ENCODE peak calls at places on chromosomes 13 and 19, in seven cellular contexts. C is colonic mucosa; T is sigmoid colon; N is GM12878; L is effector memory CD4-positive, alpha-beta T cell; V is heart right ventricle; W is cardiac muscle cell. Y is an unnamed sample.
A peak's percentile ranks its signal among the peaks of the same experiment; 100 is the strongest.

GRCh38 chr13:54945978-54946377 is 1917.4 kb downstream of the OLFM4 start:
- DNase-seq in W (no peak), C (no peak), L (no peak), N (no peak), T (no peak), V (no peak), Y (no peak)

GRCh38 chr19:51777570-51778460 is 16.8 kb downstream of the FPR2 start:
- DNase-seq in W (peak; percentile 87), N (no peak), V (peak; percentile 47), T (peak; percentile 87), L (no peak), C (peak; percentile 47), Y (peak; percentile 57)

GRCh38 chr13:58991826-58992477 is 1171.8 kb downstream of the DIAPH3 start:
- DNase-seq in N (no peak), C (no peak), L (no peak), W (no peak), V (no peak), T (no peak), Y (no peak)

GRCh38 chr19:39934584-39935233 is at the start of gene FCGBP:
- DNase-seq in L (no peak), V (no peak), T (peak; percentile 46), C (peak; percentile 91), W (no peak), N (no peak), Y (no peak)

GRCh38 chr13:36323951-36324566 is 22.1 kb downstream of the SPART start:
- DNase-seq in C (no peak), L (no peak), T (no peak), N (no peak), W (no peak), V (no peak), Y (no peak)

GRCh38 chr19:56671613-56671994 is at the start of gene ZNF835:
- DNase-seq in L (peak; percentile 22), V (peak; percentile 99), T (peak; percentile 96), W (peak; percentile 57), N (no peak), C (peak; percentile 89), Y (peak; percentile 93)

GRCh38 chr19:6737873-6738725 is 719 bp upstream of the GPR108 start:
- DNase-seq in C (peak; percentile 98), W (peak; percentile 83), L (peak; percentile 47), T (peak; percentile 100), N (no peak), V (peak; percentile 87), Y (peak; percentile 83)

GRCh38 chr13:99357149-99357596 is 50.0 kb upstream of the GPR183 start:
- DNase-seq in N (peak; percentile 61), T (no peak), C (no peak), V (no peak), L (no peak), W (no peak), Y (no peak)

GRCh38 chr13:30818323-30818960 is 83.1 kb downstream of the ALOX5AP start:
- DNase-seq in N (no peak), L (no peak), W (peak; percentile 81), V (no peak), C (no peak), T (peak; percentile 75), Y (no peak)

GRCh38 chr19:50983625-50984292 is at the start of gene KLK7:
- DNase-seq in L (no peak), W (no peak), N (no peak), T (peak; percentile 34), C (no peak), V (no peak), Y (no peak)

GRCh38 chr19:12669272-12670158 is 2.9 kb downstream of the WDR83 start:
- DNase-seq in C (peak; percentile 84), V (peak; percentile 76), N (peak; percentile 72), T (peak; percentile 91), L (peak; percentile 52), W (peak; percentile 85), Y (peak; percentile 75)

GRCh38 chr13:23087884-23088283 is 92.9 kb upstream of the SGCG start:
- DNase-seq in C (peak; percentile 31), T (no peak), L (no peak), V (no peak), N (no peak), W (peak; percentile 28), Y (peak; percentile 29)

GRCh38 chr19:43574424-43575155 is 737 bp downstream of the XRCC1 start:
- DNase-seq in W (no peak), C (no peak), N (no peak), L (no peak), V (no peak), T (no peak), Y (peak; percentile 23)

GRCh38 chr13:64725492-64725891 is 2504.6 kb downstream of the PCDH9 start:
- DNase-seq in T (no peak), C (no peak), W (no peak), N (no peak), L (no peak), V (no peak), Y (no peak)

GRCh38 chr13:41639955-41640780 is 182.8 kb downstream of the RGCC start:
- DNase-seq in T (peak; percentile 77), N (no peak), C (no peak), W (no peak), L (no peak), V (no peak), Y (no peak)

GRCh38 chr13:112783135-112783945 is 93.5 kb downstream of the ATP11A start:
- DNase-seq in T (no peak), C (no peak), N (no peak), L (no peak), W (no peak), V (no peak), Y (no peak)

GRCh38 chr13:66837246-66837645 is 392.9 kb downstream of the PCDH9 start:
- DNase-seq in T (no peak), L (no peak), C (no peak), W (no peak), N (no peak), V (no peak), Y (no peak)

GRCh38 chr19:53944933-53945332 is 17.8 kb upstream of the CACNG8 start:
- DNase-seq in L (no peak), T (no peak), C (no peak), V (no peak), N (no peak), W (no peak), Y (no peak)
- H3K27me3 ChIP-seq in L (peaks cover 6% of the 10 kb centered on the region), T (peaks cover 19% of the 10 kb centered on the region), C (peaks cover 17% of the 10 kb centered on the region), V (peaks cover 61% of the 10 kb centered on the region), N (no peaks in the 10 kb centered on the region), W (peaks cover 38% of the 10 kb centered on the region), Y (peaks cover 57% of the 10 kb centered on the region)

DNA sequence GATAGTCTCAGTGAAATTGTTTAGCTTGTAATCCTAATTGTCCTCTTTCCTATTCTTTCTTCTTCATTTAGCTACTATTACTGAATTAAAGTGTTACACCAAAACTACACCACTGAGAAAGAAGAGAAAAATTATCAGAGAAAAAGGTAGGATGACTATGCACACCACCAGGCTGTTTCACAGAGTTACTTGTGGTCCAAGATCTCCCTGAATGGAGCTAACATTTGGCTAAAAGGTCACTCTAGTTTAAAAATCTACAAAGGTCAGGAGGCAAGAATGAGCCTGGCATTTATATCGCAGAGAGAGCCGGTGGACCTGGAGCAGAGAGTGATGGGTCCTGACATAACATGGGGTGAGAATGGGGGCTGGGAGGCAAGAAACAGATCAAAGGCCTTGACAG is 37.0 kb upstream of the EEF1AKMT1 start:
- DNase-seq in W (no peak), N (no peak), T (no peak), L (no peak), V (no peak), C (no peak), Y (no peak)
- H3K36me3 ChIP-seq in W (peaks cover 42% of the 10 kb centered on the region), N (peaks cover 3% of the 10 kb centered on the region), T (no peaks in the 10 kb centered on the region), L (peaks cover 37% of the 10 kb centered on the region), V (peaks cover 49% of the 10 kb centered on the region), C (no peaks in the 10 kb centered on the region), Y (peaks cover 56% of the 10 kb centered on the region)

GRCh38 chr19:35832054-35832453 is 19.4 kb upstream of the PRODH2 start:
- DNase-seq in V (no peak), L (no peak), N (no peak), W (no peak), C (no peak), T (no peak), Y (no peak)

GRCh38 chr19:35833972-35834371 is 18.3 kb downstream of the NPHS1 start:
- DNase-seq in N (no peak), C (no peak), L (no peak), T (no peak), W (no peak), V (no peak), Y (no peak)

GRCh38 chr19:35828694-35829301 is 16.2 kb upstream of the PRODH2 start:
- DNase-seq in W (peak; percentile 94), N (no peak), T (no peak), V (peak; percentile 65), C (peak; percentile 53), L (no peak), Y (no peak)

GRCh38 chr19:35830986-35831385 is 18.3 kb upstream of the PRODH2 start:
- DNase-seq in L (no peak), C (no peak), V (no peak), N (no peak), T (no peak), W (no peak), Y (no peak)
- H3K27me3 ChIP-seq in L (peaks cover 3% of the 10 kb centered on the region), C (no peaks in the 10 kb centered on the region), V (peaks cover 4% of the 10 kb centered on the region), N (no peaks in the 10 kb centered on the region), T (no peaks in the 10 kb centered on the region), W (peaks cover 17% of the 10 kb centered on the region), Y (no peaks in the 10 kb centered on the region)

GRCh38 chr19:19655051-19655594 is 8.4 kb downstream of the ATP13A1 start:
- DNase-seq in V (no peak), L (no peak), T (no peak), W (no peak), C (no peak), N (no peak), Y (no peak)

GRCh38 chr19:19655641-19656343 is 7.7 kb downstream of the ATP13A1 start:
- DNase-seq in T (no peak), L (no peak), W (no peak), N (no peak), C (no peak), V (no peak), Y (no peak)

GRCh38 chr19:19657397-19657783 is 6.1 kb downstream of the ATP13A1 start:
- DNase-seq in T (no peak), V (no peak), L (no peak), N (no peak), C (no peak), W (no peak), Y (peak; percentile 79)

GRCh38 chr19:19654441-19654840 is 9.0 kb downstream of the ATP13A1 start:
- DNase-seq in N (no peak), L (no peak), T (no peak), C (no peak), V (no peak), W (no peak), Y (no peak)

DNA sequence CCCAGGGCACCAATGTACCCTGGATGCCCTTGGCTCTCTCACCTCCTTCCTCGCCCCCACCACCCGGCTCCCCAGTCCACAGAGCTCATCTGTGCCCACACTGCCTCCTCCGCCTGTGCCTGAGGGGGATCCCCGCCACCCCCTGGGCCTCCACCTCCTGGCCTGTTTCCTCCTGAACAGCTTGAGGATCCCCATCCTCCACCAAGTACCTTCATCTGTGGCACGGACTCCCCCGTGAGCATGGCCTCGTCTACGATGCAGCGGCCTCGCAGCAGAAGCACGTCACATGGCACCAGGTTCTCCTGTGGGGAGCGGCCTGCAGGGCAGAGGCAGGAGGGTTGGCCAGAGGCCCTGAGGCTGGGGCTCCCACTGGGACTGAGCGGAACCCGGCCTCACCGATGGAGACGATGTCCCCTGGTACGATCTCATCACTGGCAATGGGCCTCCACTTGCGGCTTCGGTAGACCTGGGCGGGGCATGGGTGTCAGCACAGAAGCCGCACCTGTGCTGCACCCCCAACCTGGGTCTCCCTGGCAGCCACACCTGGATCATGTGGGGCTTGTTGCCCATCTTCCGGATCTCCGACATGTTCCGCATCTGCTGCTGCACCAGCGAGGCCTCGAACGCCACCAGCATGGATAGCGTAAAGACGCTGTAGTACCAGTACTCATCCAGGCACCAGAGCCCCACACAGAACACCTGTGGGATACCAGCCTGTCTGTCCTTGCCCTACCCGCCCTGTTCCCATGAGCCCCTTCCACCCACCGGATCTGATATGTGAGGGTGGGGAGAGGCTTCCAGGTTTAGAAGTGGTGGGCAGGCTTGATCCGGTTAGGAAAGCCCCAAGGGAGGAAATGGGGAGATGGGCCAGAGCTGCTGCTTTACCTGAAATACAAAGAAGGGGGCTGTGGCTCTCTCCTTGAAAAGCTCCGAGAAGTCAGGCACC is 6.8 kb downstream of the ATP13A1 start:
- DNase-seq in V (no peak), N (no peak), T (no peak), C (no peak), L (no peak), W (no peak), Y (no peak)
- H3K36me3 ChIP-seq in V (peaks cover 83% of the 10 kb centered on the region), N (peaks cover 65% of the 10 kb centered on the region), T (peaks cover 70% of the 10 kb centered on the region), C (peaks cover 34% of the 10 kb centered on the region), L (peaks cover 81% of the 10 kb centered on the region), W (peaks cover 37% of the 10 kb centered on the region), Y (peaks cover 87% of the 10 kb centered on the region)

Y was measured in WERI-Rb-1.